ENCODE peak calls at places on chromosomes 6 and 20, in five cellular contexts. T is stimulated activated CD4-positive, alpha-beta T cell treated with anti-CD3 and anti-CD28 coated beads, Interleukin-12 subunit alpha, Interleukin-12 subunit beta, amount 100 ng/mL, for 4 hours; R is bronchial epithelial cell; N is activated CD4-positive, alpha-beta T cell treated with anti-CD3 and anti-CD28 coated beads, Interleukin-2, amount 50 U/mL, for 4 hours; S is breast epithelium. B is an unnamed sample.
A peak's percentile ranks its signal among the peaks of the same experiment; 100 is the strongest.

GRCh38 chr6:170143401-170144150 is 147.3 kb downstream of the DLL1 start:
- DNase-seq in T (no peak), R (no peak), N (no peak), S (no peak), B (no peak)

GRCh38 chr20:42612262-42612661 is 577.4 kb downstream of the PTPRT start:
- DNase-seq in T (no peak), R (no peak), N (no peak), S (no peak), B (no peak)

GRCh38 chr20:32007787-32008616 is 2.2 kb upstream of the CCM2L start:
- DNase-seq in T (no peak), R (no peak), N (no peak), S (no peak), B (no peak)

GRCh38 chr6:143264291-143264834 is 186.1 kb downstream of the ADAT2 start:
- DNase-seq in T (no peak), R (no peak), N (no peak), S (no peak), B (no peak)

GRCh38 chr6:30530013-30530412 is 26.3 kb downstream of the GNL1 start:
- DNase-seq in T (no peak), R (no peak), N (no peak), S (no peak), B (no peak)

GRCh38 chr6:105805581-105806023 is 280.5 kb upstream of the PRDM1 start:
- DNase-seq in T (no peak), R (peak; percentile 46), N (no peak), S (no peak), B (peak; percentile 35)

GRCh38 chr20:45985573-45985972 is 13.6 kb upstream of the ZNF335 start:
- DNase-seq in T (no peak), R (no peak), N (no peak), S (no peak), B (no peak)

GRCh38 chr6:36766649-36766945 is 69.0 kb downstream of the RAB44 start:
- DNase-seq in T (no peak), R (no peak), N (no peak), S (no peak), B (no peak)

GRCh38 chr6:150987371-150987828 is 121.9 kb downstream of the MTHFD1L start:
- DNase-seq in T (peak; percentile 3), R (peak; percentile 60), N (peak; percentile 1), S (no peak), B (no peak)

GRCh38 chr20:35181731-35182130 is 9.9 kb downstream of the PROCR start:
- DNase-seq in T (no peak), R (no peak), N (no peak), S (no peak), B (no peak)

GRCh38 chr6:24908555-24908954 is 27.2 kb downstream of the RIPOR2 start:
- DNase-seq in T (no peak), R (no peak), N (no peak), S (no peak), B (no peak)

GRCh38 chr6:1436334-1437306 is 47.2 kb downstream of the FOXF2 start:
- DNase-seq in T (peak; percentile 18), R (peak; percentile 61), N (peak; percentile 10), S (no peak), B (peak; percentile 76)

GRCh38 chr20:46826343-46826984 is 68.2 kb upstream of the EYA2 start:
- DNase-seq in T (no peak), R (peak; percentile 12), N (no peak), S (no peak), B (peak; percentile 46)

GRCh38 chr20:44019638-44020335 is 105.1 kb downstream of the TOX2 start:
- DNase-seq in T (no peak), R (no peak), N (peak; percentile 9), S (no peak), B (no peak)

GRCh38 chr6:107122748-107123147 is 7.4 kb upstream of the BEND3 start:
- DNase-seq in T (no peak), R (no peak), N (no peak), S (no peak), B (no peak)

GRCh38 chr20:53070714-53071392 is 98.7 kb downstream of the TSHZ2 start:
- DNase-seq in T (no peak), R (peak; percentile 39), N (peak; percentile 34), S (no peak), B (no peak)

GRCh38 chr6:15148356-15149058 is 97.4 kb upstream of the JARID2 start:
- DNase-seq in T (no peak), R (peak; percentile 97), N (no peak), S (no peak), B (peak; percentile 63)

GRCh38 chr6:96157018-96157565 is 141.3 kb downstream of the FUT9 start:
- DNase-seq in T (no peak), R (peak; percentile 1), N (no peak), S (no peak), B (no peak)

GRCh38 chr6:110874880-110875547 is 429 bp downstream of the AMD1 start:
- DNase-seq in T (peak; percentile 46), R (no peak), N (peak; percentile 32), S (no peak), B (no peak)

GRCh38 chr6:148793721-148794120 is 46.9 kb downstream of the UST start:
- DNase-seq in T (no peak), R (no peak), N (no peak), S (no peak), B (no peak)

GRCh38 chr6:963456-963855 is 270.5 kb upstream of the EXOC2 start:
- DNase-seq in T (no peak), R (no peak), N (no peak), S (no peak), B (no peak)

GRCh38 chr6:2950713-2951112 is 20.7 kb downstream of the SERPINB6 start:
- DNase-seq in T (no peak), R (peak; percentile 27), N (no peak), S (no peak), B (no peak)

GRCh38 chr6:139369068-139369467 is 5.4 kb downstream of the CITED2 start:
- DNase-seq in T (no peak), R (no peak), N (no peak), S (no peak), B (no peak)

GRCh38 chr6:160167547-160168391 is 46.2 kb downstream of the SLC22A1 start:
- DNase-seq in T (no peak), R (peak; percentile 6), N (no peak), S (no peak), B (no peak)

B was measured in brain microvascular endothelial cell.